ENCODE peak calls at places on chromosomes 2 and 18, in seven cellular contexts. D is stimulated activated CD8-positive, alpha-beta memory T cell treated with anti-CD3 and anti-CD28 coated beads, Interleukin-7, amount 100 ng/mL, for 1 hour; L is COR-L47; F is sciatic nerve; P is endothelial cell of umbilical vein; W is activated T-cell treated with anti-CD3 and anti-CD28 coated beads for 1 hour; Y is spleen. G is an unnamed sample.

GRCh38 chr2:127371037-127371436 is 16.7 kb downstream of the MAP3K2 start:
- DNase-seq in D (no peak), L (no peak), F (no peak), P (no peak), W (no peak), Y (no peak), G (no peak)

GRCh38 chr2:234165421-234165820 is 114.9 kb downstream of the SPP2 start:
- DNase-seq in D (no peak), L (no peak), F (no peak), P (no peak), W (no peak), Y (no peak), G (no peak)

GRCh38 chr2:70115646-70116442 is 28.6 kb downstream of the PCBP1 start:
- DNase-seq in D (no peak), L (no peak), F (no peak), P (no peak), W (no peak), Y (peak; percentile 79), G (peak; percentile 27)

GRCh38 chr2:25331686-25332365 is 9.9 kb downstream of the DNMT3A start:
- DNase-seq in D (no peak), L (no peak), F (no peak), P (no peak), W (no peak), Y (peak; percentile 59), G (no peak)

GRCh38 chr18:47582055-47582454 is 330.6 kb upstream of the SKOR2 start:
- DNase-seq in D (no peak), L (no peak), F (no peak), P (no peak), W (no peak), Y (no peak), G (no peak)

GRCh38 chr2:207131634-207132418 is 33.9 kb downstream of the KLF7 start:
- DNase-seq in D (no peak), L (no peak), F (no peak), P (peak; percentile 71), W (no peak), Y (no peak), G (no peak)

GRCh38 chr2:22946553-22946952 is 438.4 kb upstream of the KLHL29 start:
- DNase-seq in D (no peak), L (no peak), F (no peak), P (no peak), W (no peak), Y (no peak), G (no peak)

GRCh38 chr2:100577777-100578176 is 15.0 kb downstream of the PDCL3 start:
- DNase-seq in D (no peak), L (no peak), F (no peak), P (no peak), W (no peak), Y (no peak), G (no peak)

GRCh38 chr18:73366713-73367112 is 498.9 kb upstream of the NETO1 start:
- DNase-seq in D (no peak), L (no peak), F (no peak), P (no peak), W (no peak), Y (no peak), G (no peak)

GRCh38 chr2:66437601-66438497 is 2.9 kb downstream of the MEIS1 start:
- DNase-seq in D (no peak), L (no peak), F (no peak), P (peak; percentile 62), W (no peak), Y (no peak), G (no peak)

G was measured in RPMI8226.